ENCODE peak calls at places on chromosome 10, in ten cellular contexts. Y is transverse colon; I is CD4-positive, CD25-positive, alpha-beta regulatory T cell; E is upper lobe of right lung; C is tibial nerve; F is A549; D is small intestine; S is right lobe of liver; G is adipocyte; U is RWPE2. Q is an unnamed sample.
A peak's percentile ranks its signal among the peaks of the same experiment; 100 is the strongest.

GRCh38 chr10:118343115-118343514 is 991 bp upstream of the FAM204A start:
- DNase-seq in E (no peak), Y (no peak), D (no peak), S (no peak), C (no peak), U (no peak), F (peak; percentile 13), G (no peak), I (no peak), Q (no peak)

GRCh38 chr10:35191523-35191922 is 64.9 kb downstream of the CREM start:
- DNase-seq in D (no peak), C (peak; percentile 18), I (no peak), G (no peak), Y (peak; percentile 30), S (peak; percentile 38), E (no peak), F (no peak), U (no peak), Q (no peak)

GRCh38 chr10:24209421-24209770 is 458 bp downstream of the KIAA1217 start:
- DNase-seq in Y (no peak), C (no peak), U (no peak), S (no peak), F (no peak), D (peak; percentile 19), G (peak; percentile 29), I (no peak), E (no peak), Q (no peak)

GRCh38 chr10:47311193-47311899 is 10.9 kb upstream of the GDF2 start:
- DNase-seq in C (no peak), D (peak; percentile 81), E (no peak), F (peak; percentile 9), S (no peak), G (no peak), Y (peak; percentile 77), I (no peak), U (no peak), Q (no peak)

GRCh38 chr10:111275091-111275490 is 198.3 kb downstream of the ADRA2A start:
- DNase-seq in C (no peak), U (no peak), I (no peak), G (no peak), D (no peak), F (no peak), E (no peak), S (no peak), Y (no peak), Q (no peak)

GRCh38 chr10:84654671-84655070 is 326.3 kb downstream of the CCSER2 start:
- DNase-seq in E (no peak), S (no peak), D (no peak), G (no peak), C (no peak), U (no peak), I (no peak), F (no peak), Y (no peak), Q (no peak)

GRCh38 chr10:48457949-48458661 is 146.8 kb downstream of the ARHGAP22 start:
- DNase-seq in G (no peak), F (no peak), D (no peak), I (no peak), C (no peak), Y (no peak), S (no peak), U (peak; percentile 36), E (peak; percentile 48), Q (no peak)

GRCh38 chr10:13912111-13912510 is 325.3 kb downstream of the PRPF18 start:
- DNase-seq in E (no peak), Y (no peak), U (no peak), F (no peak), S (no peak), D (no peak), G (no peak), I (no peak), C (no peak), Q (no peak)

GRCh38 chr10:120578890-120579289 is 121.9 kb downstream of the PLPP4 start:
- DNase-seq in U (no peak), C (no peak), D (no peak), Y (no peak), F (no peak), E (no peak), I (no peak), S (no peak), G (no peak), Q (no peak)
- H3K4me1 ChIP-seq in U (no peaks in the 10 kb centered on the region), C (no peaks in the 10 kb centered on the region), D (no peaks in the 10 kb centered on the region), Y (no peaks in the 10 kb centered on the region), F (no peaks in the 10 kb centered on the region), E (no peaks in the 10 kb centered on the region), I (no peaks in the 10 kb centered on the region), S (no peaks in the 10 kb centered on the region), G (no peaks in the 10 kb centered on the region), Q (no peaks in the 10 kb centered on the region)

GRCh38 chr10:103153765-103154197 is 39.3 kb downstream of the NT5C2 start:
- DNase-seq in S (no peak), E (no peak), C (no peak), G (peak; percentile 69), Y (no peak), F (peak; percentile 20), I (no peak), U (no peak), D (no peak), Q (no peak)
- H3K4me3 ChIP-seq in S (no peak overlapping the region), E (peak overlapping the region; percentile 37), C (no peak overlapping the region), G (peak overlapping the region; percentile 40), Y (no peak overlapping the region), F (peak overlapping the region; percentile 20), I (no peak overlapping the region), U (no peak overlapping the region), D (no peak overlapping the region), Q (peak overlapping the region; percentile 42)

DNA sequence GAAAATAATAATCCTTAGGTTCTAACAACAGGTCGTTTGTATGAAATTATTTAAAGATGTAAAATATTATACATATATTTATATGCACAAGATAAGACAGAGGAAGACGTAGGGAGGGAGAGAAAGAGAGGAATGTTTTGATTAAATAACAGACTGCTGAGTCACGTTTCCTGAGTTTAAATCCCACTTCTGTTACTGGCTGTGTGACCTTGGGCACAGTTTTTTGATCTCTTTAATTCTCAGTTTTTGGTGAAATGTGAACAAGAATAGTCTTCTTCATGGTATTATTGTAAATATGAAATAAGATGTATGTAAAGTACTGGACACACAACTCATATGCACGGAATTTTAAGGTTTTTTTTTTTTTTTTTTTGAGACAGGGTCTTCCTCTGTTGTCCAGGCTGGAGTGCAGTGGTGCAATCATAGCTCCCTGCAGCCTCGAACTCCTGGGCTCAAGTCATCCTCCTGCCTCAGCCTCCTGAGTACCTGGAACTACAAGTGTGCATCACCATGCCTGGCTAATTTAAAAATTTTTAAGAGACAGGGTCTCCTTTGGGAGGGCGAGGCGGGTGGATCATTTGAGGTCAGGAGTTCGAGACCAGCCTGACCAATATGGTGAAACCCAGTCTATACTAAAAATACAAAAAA is 42.6 kb downstream of the BAMBI start:
- DNase-seq in D (no peak), E (no peak), U (no peak), G (peak; percentile 54), C (no peak), I (no peak), F (peak; percentile 51), Y (no peak), S (no peak), Q (no peak)
- H3K4me1 ChIP-seq in D (no peaks in the 10 kb centered on the region), E (peaks cover 3% of the 10 kb centered on the region), U (no peaks in the 10 kb centered on the region), G (peaks cover 21% of the 10 kb centered on the region), C (no peaks in the 10 kb centered on the region), I (no peaks in the 10 kb centered on the region), F (peaks cover 31% of the 10 kb centered on the region), Y (no peaks in the 10 kb centered on the region), S (no peaks in the 10 kb centered on the region), Q (peaks cover 7% of the 10 kb centered on the region)

GRCh38 chr10:70052462-70053211 is at the start of gene MACROH2A2:
- DNase-seq in S (peak; percentile 34), E (peak; percentile 79), D (peak; percentile 66), C (peak; percentile 20), U (no peak), F (peak; percentile 82), I (no peak), Y (peak; percentile 62), G (peak; percentile 90), Q (peak; percentile 70)
- H3K4me3 ChIP-seq in S (peak within 1 kb of the TSS; percentile 60), E (peak within 1 kb of the TSS; percentile 69), D (peak within 1 kb of the TSS; percentile 64), C (peak within 1 kb of the TSS; percentile 47), U (peak within 1 kb of the TSS; percentile 94), F (peak within 1 kb of the TSS; percentile 79), I (no peak within 1 kb of the TSS), Y (peak within 1 kb of the TSS; percentile 79), G (peak within 1 kb of the TSS; percentile 87), Q (peak within 1 kb of the TSS; percentile 77)

Q was measured in ascending aorta.